ENCODE peak calls at places on chromosomes 4 and X, in six cellular contexts. N is activated CD4-positive, alpha-beta T cell treated with anti-CD3 and anti-CD28 coated beads, Interleukin-2, amount 50 U/mL, for 1 hour; L is GM04504; T is stimulated activated naive CD4-positive, alpha-beta T cell; S is SJSA1; H is A549. G is an unnamed sample.

GRCh38 chr4:150960818-150961217 is 54.3 kb downstream of the LRBA start:
- DNase-seq in N (no peak), L (no peak), T (no peak), S (no peak), H (peak), G (no peak)

GRCh38 chr4:48739560-48740019 is 40.5 kb downstream of the FRYL start:
- DNase-seq in N (no peak), L (no peak), T (no peak), S (no peak), H (no peak), G (no peak)

GRCh38 chr4:70711599-70711998 is 10.2 kb upstream of the RUFY3 start:
- DNase-seq in N (no peak), L (no peak), T (no peak), S (no peak), H (no peak), G (no peak)

GRCh38 chrX:104137496-104137895 is 19.3 kb downstream of the SLC25A53 start:
- DNase-seq in N (no peak), L (no peak), T (peak), S (peak), H (no peak), G (no peak)

GRCh38 chrX:66030505-66031317 is 9.2 kb downstream of the VSIG4 start:
- DNase-seq in N (no peak), L (peak), T (peak), S (no peak), H (no peak), G (no peak)

GRCh38 chrX:42149786-42150185 is 226.4 kb upstream of the CASK start:
- DNase-seq in N (no peak), L (peak), T (no peak), S (no peak), H (no peak), G (no peak)

GRCh38 chr4:48450740-48451139 is 32.4 kb upstream of the SLC10A4 start:
- DNase-seq in N (no peak), L (no peak), T (no peak), S (no peak), H (no peak), G (no peak)

GRCh38 chrX:48580662-48581061 is 6.4 kb downstream of the RBM3 start:
- DNase-seq in N (no peak), L (no peak), T (no peak), S (no peak), H (no peak), G (no peak)

GRCh38 chr4:147578057-147578476 is 39.1 kb upstream of the TMEM184C start:
- DNase-seq in N (no peak), L (no peak), T (no peak), S (peak), H (peak), G (no peak)

GRCh38 chrX:129115935-129116334 is 407.4 kb downstream of the SMARCA1 start:
- DNase-seq in N (no peak), L (no peak), T (no peak), S (no peak), H (no peak), G (no peak)

GRCh38 chr4:142236268-142236667 is 599.9 kb downstream of the IL15 start:
- DNase-seq in N (no peak), L (no peak), T (no peak), S (no peak), H (no peak), G (no peak)

GRCh38 chr4:175790067-175790466 is 22.0 kb downstream of the GPM6A start:
- DNase-seq in N (no peak), L (no peak), T (no peak), S (no peak), H (no peak), G (no peak)

GRCh38 chr4:102566426-102566825 is 65.3 kb downstream of the NFKB1 start:
- DNase-seq in N (no peak), L (no peak), T (no peak), S (no peak), H (no peak), G (no peak)

GRCh38 chr4:121822796-121823504 is 733 bp downstream of the CCNA2 start:
- DNase-seq in N (peak), L (no peak), T (peak), S (peak), H (peak), G (no peak)

GRCh38 chr4:165505991-165506779 is 127.4 kb downstream of the CPE start:
- DNase-seq in N (no peak), L (peak), T (no peak), S (no peak), H (no peak), G (no peak)

GRCh38 chrX:150062292-150063137 is 124.2 kb upstream of the EOLA2 start:
- DNase-seq in N (no peak), L (peak), T (no peak), S (peak), H (no peak), G (no peak)

GRCh38 chr4:123811763-123812390 is 415.3 kb downstream of the SPRY1 start:
- DNase-seq in N (no peak), L (no peak), T (no peak), S (peak), H (no peak), G (no peak)

G was measured in head of caudate nucleus.